ENCODE peak calls at places on chromosomes 16 and 17, in seven cellular contexts. E, K, W, D, A, V and L are unnamed samples. For H3K27me3, the result is how much of the 10 kb centered on the place peaks cover.

GRCh38 chr17:26765860-26766709 is 527.8 kb upstream of the WSB1 start:
- DNase-seq in D (no peak), V (peak), W (no peak), A (no peak), K (no peak), E (no peak), L (no peak)

GRCh38 chr17:76246080-76247066 is 6.1 kb upstream of the RNF157 start:
- DNase-seq in K (no peak), A (no peak), E (no peak), D (no peak), W (no peak), V (peak), L (no peak)

GRCh38 chr17:77327181-77327565 is 186.4 kb downstream of the SEC14L1 start:
- DNase-seq in E (no peak), W (no peak), K (peak), V (peak), D (no peak), A (no peak), L (no peak)

GRCh38 chr16:4501071-4501478 is 24.9 kb downstream of the HMOX2 start:
- DNase-seq in W (peak), D (no peak), A (no peak), V (peak), E (peak), K (peak), L (no peak)

GRCh38 chr16:720507-720989 is 398 bp upstream of the ANTKMT start:
- DNase-seq in K (no peak), D (no peak), V (no peak), W (peak), E (peak), A (peak), L (no peak)

GRCh38 chr16:56777533-56777932 is 47.6 kb downstream of the NUP93 start:
- DNase-seq in V (no peak), K (no peak), E (no peak), W (no peak), D (no peak), A (no peak), L (no peak)

GRCh38 chr17:68182940-68183551 is 64.8 kb upstream of the AMZ2 start:
- DNase-seq in E (peak), W (no peak), A (no peak), K (no peak), V (no peak), D (no peak), L (no peak)

GRCh38 chr16:84501077-84501735 is 3.3 kb downstream of the MEAK7 start:
- DNase-seq in D (no peak), A (peak), V (peak), E (peak), W (no peak), K (no peak), L (peak)

GRCh38 chr17:39143552-39144093 is 7.8 kb downstream of the PLXDC1 start:
- DNase-seq in W (no peak), V (peak), E (no peak), D (no peak), A (no peak), K (no peak), L (no peak)

GRCh38 chr16:55499951-55500350 is 8.9 kb upstream of the LPCAT2 start:
- DNase-seq in E (peak), W (peak), V (no peak), A (peak), D (peak), K (no peak), L (peak)

GRCh38 chr17:40341808-40342574 is 22.5 kb downstream of the GJD3 start:
- DNase-seq in W (peak), D (no peak), K (no peak), A (peak), V (peak), E (peak), L (no peak)

GRCh38 chr16:51113254-51114125 is 37.6 kb downstream of the SALL1 start:
- DNase-seq in V (no peak), K (no peak), E (no peak), D (no peak), W (peak), A (no peak), L (no peak)

GRCh38 chr17:10087333-10087732 is 111.1 kb downstream of the GAS7 start:
- DNase-seq in W (no peak), E (no peak), D (no peak), V (peak), A (no peak), K (no peak), L (no peak)

GRCh38 chr17:43719578-43719977 is 39.0 kb downstream of the SOST start:
- DNase-seq in W (no peak), D (no peak), K (no peak), E (no peak), A (no peak), V (no peak), L (no peak)

GRCh38 chr17:44209786-44210341 is 9.6 kb downstream of the UBTF start:
- DNase-seq in E (peak), K (no peak), W (no peak), D (no peak), A (no peak), V (no peak), L (no peak)

GRCh38 chr16:65938083-65938482 is 428.4 kb upstream of the CDH5 start:
- DNase-seq in K (no peak), D (no peak), A (no peak), E (no peak), W (no peak), V (no peak), L (no peak)

GRCh38 chr17:1714980-1715802 is 5.0 kb upstream of the TLCD2 start:
- DNase-seq in A (peak), D (peak), V (peak), W (peak), E (peak), K (no peak), L (no peak)

GRCh38 chr16:67449328-67449727 is 18.4 kb downstream of the HSD11B2 start:
- DNase-seq in D (no peak), V (no peak), E (no peak), W (no peak), A (no peak), K (no peak), L (no peak)

GRCh38 chr16:12099451-12100123 is 123.1 kb downstream of the SNX29 start:
- DNase-seq in D (no peak), A (no peak), K (no peak), V (peak), W (no peak), E (no peak), L (no peak)

GRCh38 chr16:17397499-17397891 is 73.3 kb downstream of the XYLT1 start:
- DNase-seq in A (no peak), W (no peak), V (no peak), K (no peak), D (no peak), E (no peak), L (no peak)

GRCh38 chr17:77422104-77422782 is 281.5 kb downstream of the SEC14L1 start:
- DNase-seq in V (no peak), A (no peak), E (peak), D (no peak), K (no peak), W (no peak), L (peak)

GRCh38 chr16:11112723-11113348 is 143.2 kb downstream of the SOCS1 start:
- DNase-seq in V (no peak), A (no peak), D (no peak), W (no peak), K (no peak), E (no peak), L (no peak)

GRCh38 chr16:83847371-83848225 is 39.8 kb downstream of the HSBP1 start:
- DNase-seq in D (no peak), A (no peak), W (no peak), V (no peak), K (no peak), E (no peak), L (no peak)

GRCh38 chr17:6599364-6599763 is 41.1 kb downstream of the KIAA0753 start:
- DNase-seq in D (no peak), V (no peak), A (no peak), K (no peak), W (no peak), E (no peak), L (no peak)

GRCh38 chr17:59506907-59507726 is 58.3 kb upstream of the DHX40 start:
- DNase-seq in E (no peak), K (no peak), V (no peak), D (no peak), W (no peak), A (peak), L (no peak)

GRCh38 chr16:4315185-4316102 is at the start of gene GLIS2:
- DNase-seq in D (no peak), W (peak), V (peak), K (no peak), A (no peak), E (peak), L (no peak)

GRCh38 chr17:36884495-36885160 is 52.6 kb upstream of the LHX1 start:
- DNase-seq in K (no peak), W (no peak), V (no peak), A (no peak), D (no peak), E (no peak), L (no peak)
- H3K4me3 ChIP-seq in K (no peak), W (no peak), V (no peak), A (no peak), D (no peak), E (no peak), L (no peak)

DNA sequence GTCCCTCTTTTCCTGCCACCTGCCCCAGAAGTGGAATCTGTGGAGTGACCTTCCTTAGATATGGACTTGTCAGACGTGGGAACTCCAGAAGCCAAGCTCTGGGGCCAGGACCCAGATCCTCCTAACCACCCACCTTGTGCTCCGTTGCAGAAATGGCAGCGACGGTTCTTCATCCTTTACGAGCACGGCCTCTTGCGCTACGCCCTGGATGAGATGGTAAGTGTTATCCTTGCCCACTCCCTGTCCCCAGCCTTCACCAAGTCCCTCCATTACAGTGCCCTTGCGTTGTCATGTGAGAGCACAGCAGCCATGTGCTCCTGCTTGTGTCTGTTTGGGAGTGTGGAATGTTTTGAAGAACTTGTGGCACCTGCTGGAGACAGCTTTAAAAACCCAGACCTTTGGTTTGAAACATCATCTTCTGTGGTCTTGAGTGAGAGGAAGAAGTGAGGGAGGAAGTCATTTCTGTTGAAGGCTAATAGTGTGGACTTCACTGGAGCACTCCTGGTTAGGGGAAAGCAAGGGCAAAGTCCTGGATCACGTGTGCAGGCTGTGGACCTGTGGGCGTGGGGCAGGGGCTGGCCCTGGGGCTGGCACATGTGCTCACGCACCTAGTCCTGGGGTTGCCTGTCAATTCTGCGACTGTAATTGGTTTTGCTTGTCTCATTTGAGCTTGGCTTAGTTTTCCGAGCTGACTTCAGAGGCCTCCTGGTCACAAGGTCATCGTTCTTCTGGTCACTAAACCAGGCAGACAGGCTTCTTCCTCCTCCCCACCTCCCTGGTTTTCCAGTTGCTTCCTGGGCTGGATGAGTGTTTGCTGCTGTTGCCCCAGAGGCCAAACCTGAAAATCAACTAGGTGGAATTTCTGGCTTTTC is 35.8 kb downstream of the MPRIP start:
- DNase-seq in A (no peak), E (peak), W (no peak), D (no peak), V (peak), K (no peak), L (no peak)
- H3K27me3 ChIP-seq in A (under half), E (under half), W (under half), D (under half), V (under half), K (under half), L (under half)

DNA sequence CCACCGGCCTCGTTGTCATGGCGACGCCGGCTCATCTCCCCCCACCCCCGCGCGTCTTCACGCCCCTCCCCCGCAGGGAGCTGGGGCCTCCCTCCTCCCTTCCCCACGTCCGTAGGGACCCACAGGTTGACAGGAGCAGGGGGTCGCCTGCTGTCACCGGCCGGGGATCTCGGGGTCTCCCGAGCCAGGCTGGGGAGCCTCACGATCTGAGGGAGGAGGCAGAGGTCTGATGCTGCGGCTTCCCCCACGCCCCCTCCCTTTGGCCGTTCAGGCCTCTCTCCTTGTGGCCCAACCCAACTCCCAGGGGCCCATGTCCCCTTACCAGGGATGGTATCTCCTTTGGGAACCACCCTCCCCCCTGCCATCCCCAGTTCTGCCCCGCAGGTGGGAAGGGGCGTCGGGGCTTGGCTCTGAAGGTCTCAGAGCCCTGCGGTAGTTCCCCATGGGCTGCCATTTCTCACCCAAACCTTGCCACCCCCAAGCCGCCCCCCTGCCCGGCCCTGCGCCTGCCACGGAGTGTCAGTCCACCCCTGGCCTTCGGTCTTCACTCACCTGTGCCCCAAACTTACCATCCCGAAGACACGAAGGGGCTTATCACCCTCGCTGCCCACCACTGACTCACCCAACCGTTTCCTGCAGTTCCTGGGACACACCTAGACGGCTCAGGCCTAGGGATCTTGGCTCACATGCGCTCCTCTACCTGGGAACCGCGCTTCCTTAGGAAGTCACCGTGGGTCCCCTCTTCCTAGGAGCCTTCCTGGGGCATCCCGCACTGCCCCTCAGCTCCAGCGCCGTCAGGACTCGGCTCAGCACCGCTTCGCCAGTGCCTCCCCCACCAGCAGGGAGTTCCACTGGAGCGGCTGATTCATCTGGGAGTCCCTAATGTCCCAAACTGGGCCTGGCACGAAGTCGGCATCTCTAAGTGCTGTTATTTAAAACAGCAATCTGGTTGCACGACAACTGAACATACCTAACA is 966 bp upstream of the DOC2A start:
- DNase-seq in K (no peak), A (no peak), D (no peak), W (peak), E (no peak), V (no peak), L (no peak)
- H3K4me3 ChIP-seq in K (peak), A (no peak), D (peak), W (peak), E (no peak), V (no peak), L (peak)

GRCh38 chr17:72119963-72120877 is 600 bp upstream of the SOX9 start:
- DNase-seq in A (peak), K (peak), V (no peak), E (peak), D (no peak), W (peak), L (no peak)
- H3K27me3 ChIP-seq in A (under half), K (under half), V (under half), E (under half), D (under half), W (half or more), L (under half)

GRCh38 chr16:18796377-18796776 is 5.0 kb downstream of the ARL6IP1 start:
- DNase-seq in D (no peak), A (no peak), V (no peak), K (no peak), E (no peak), W (no peak), L (no peak)

GRCh38 chr16:18801197-18801972 is at the start of gene ARL6IP1:
- DNase-seq in E (peak), W (peak), K (peak), A (peak), D (peak), V (peak), L (peak)

GRCh38 chr16:18800674-18801196 is 614 bp downstream of the ARL6IP1 start:
- DNase-seq in E (no peak), V (no peak), A (no peak), K (no peak), D (no peak), W (peak), L (no peak)

GRCh38 chr16:18797746-18798145 is 3.6 kb downstream of the ARL6IP1 start:
- DNase-seq in D (no peak), K (no peak), E (no peak), V (no peak), A (no peak), W (no peak), L (no peak)

GRCh38 chr16:18799500-18799899 is 1.8 kb downstream of the ARL6IP1 start:
- DNase-seq in W (no peak), A (no peak), E (no peak), V (no peak), K (no peak), D (no peak), L (no peak)
- H3K4me3 ChIP-seq in W (peak), A (peak), E (peak), V (no peak), K (peak), D (peak), L (peak)

GRCh38 chr16:31267332-31268032 is 7.7 kb downstream of the ITGAM start:
- DNase-seq in W (no peak), V (peak), D (no peak), K (no peak), A (no peak), E (peak), L (peak)
- H3K27me3 ChIP-seq in W (under half), V (under half), D (under half), K (under half), A (under half), E (under half), L (under half)

DNA sequence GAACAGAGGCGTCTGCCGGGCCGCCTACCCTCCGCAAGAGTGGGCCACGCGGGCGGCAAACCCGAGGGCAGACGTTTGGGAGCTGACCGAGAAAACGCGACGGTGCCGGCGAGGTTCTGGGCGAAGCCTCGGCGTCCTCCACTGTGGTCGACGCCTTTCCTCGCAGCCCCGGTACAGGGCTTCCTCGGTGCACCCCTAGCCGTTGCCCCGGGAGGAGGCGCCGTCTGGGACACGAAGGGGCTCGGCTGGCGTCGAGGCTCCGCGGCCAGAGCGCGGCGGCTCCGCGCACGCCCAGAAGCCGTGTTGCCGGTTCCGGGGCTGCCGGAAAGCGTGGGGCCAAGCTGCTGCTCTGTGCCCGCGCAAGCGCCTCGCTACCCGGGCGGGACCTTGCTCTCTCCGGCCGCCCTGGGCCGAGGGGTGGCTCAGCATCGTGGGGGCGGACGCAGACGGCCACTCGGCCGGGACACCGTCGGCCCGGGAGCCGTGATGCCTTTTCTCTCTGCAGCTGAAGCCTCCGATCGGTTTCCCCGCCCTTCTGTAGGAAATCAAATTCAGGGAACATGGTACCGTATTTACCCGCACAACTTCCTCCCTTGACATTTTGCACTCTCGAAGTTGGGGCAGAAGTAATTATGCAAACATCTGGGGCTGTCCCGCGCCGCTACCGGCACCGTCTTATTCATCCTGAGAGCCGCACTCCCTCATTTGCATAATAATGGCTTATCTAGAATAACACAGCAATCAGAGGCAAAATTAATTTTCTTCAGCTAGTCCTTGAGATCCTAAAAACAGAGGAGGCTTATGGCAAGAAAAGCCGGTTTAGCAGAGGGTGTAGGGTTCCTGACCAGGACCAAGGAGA is 7.3 kb upstream of the CBX8 start:
- DNase-seq in D (no peak), A (no peak), K (no peak), E (no peak), V (no peak), W (peak), L (no peak)
- H3K4me3 ChIP-seq in D (no peak), A (no peak), K (no peak), E (peak), V (no peak), W (peak), L (no peak)